ENCODE peak calls at places on chromosomes 1 and 21, in ten cellular contexts. One of them, this sample, is unnamed.

GRCh38 chr21:30962013-30962412 is 76.3 kb downstream of the KRTAP19-8 start:
- DNase-seq in K562: no peak
- DNase-seq in GM12878: no peak
- DNase-seq in GM12892: no peak
- DNase-seq in stomach: no peak
- DNase-seq in esophagus muscularis mucosa: no peak
- DNase-seq in transverse colon: no peak
- DNase-seq in spleen: no peak
- DNase-seq in vagina: no peak
- DNase-seq in upper lobe of left lung: no peak
- DNase-seq in this sample: no peak

GRCh38 chr1:107804746-107805145 is 160.2 kb downstream of the VAV3 start:
- DNase-seq in esophagus muscularis mucosa: no peak
- DNase-seq in K562: no peak
- DNase-seq in GM12878: no peak
- DNase-seq in transverse colon: no peak
- DNase-seq in stomach: no peak
- DNase-seq in vagina: no peak
- DNase-seq in spleen: no peak
- DNase-seq in upper lobe of left lung: no peak
- DNase-seq in GM12892: no peak
- DNase-seq in this sample: no peak

GRCh38 chr1:40841602-40842001 is 20.6 kb downstream of the CITED4 start:
- DNase-seq in vagina: no peak
- DNase-seq in upper lobe of left lung: no peak
- DNase-seq in transverse colon: no peak
- DNase-seq in GM12892: no peak
- DNase-seq in K562: no peak
- DNase-seq in spleen: peak
- DNase-seq in GM12878: no peak
- DNase-seq in esophagus muscularis mucosa: no peak
- DNase-seq in stomach: no peak
- DNase-seq in this sample: no peak

GRCh38 chr1:216095400-216095799 is 327.8 kb downstream of the USH2A start:
- DNase-seq in GM12878: no peak
- DNase-seq in stomach: no peak
- DNase-seq in vagina: no peak
- DNase-seq in spleen: no peak
- DNase-seq in K562: no peak
- DNase-seq in GM12892: no peak
- DNase-seq in transverse colon: no peak
- DNase-seq in upper lobe of left lung: no peak
- DNase-seq in esophagus muscularis mucosa: no peak
- DNase-seq in this sample: no peak

GRCh38 chr1:150288382-150288781 is 5.3 kb upstream of the MRPS21 start:
- DNase-seq in GM12878: no peak
- DNase-seq in esophagus muscularis mucosa: no peak
- DNase-seq in upper lobe of left lung: no peak
- DNase-seq in spleen: no peak
- DNase-seq in GM12892: no peak
- DNase-seq in transverse colon: no peak
- DNase-seq in K562: no peak
- DNase-seq in stomach: no peak
- DNase-seq in vagina: no peak
- DNase-seq in this sample: no peak

GRCh38 chr21:32192291-32192690 is 86.6 kb downstream of the MIS18A start:
- DNase-seq in GM12878: no peak
- DNase-seq in K562: no peak
- DNase-seq in stomach: no peak
- DNase-seq in GM12892: no peak
- DNase-seq in transverse colon: no peak
- DNase-seq in esophagus muscularis mucosa: peak
- DNase-seq in upper lobe of left lung: no peak
- DNase-seq in vagina: peak
- DNase-seq in spleen: no peak
- DNase-seq in this sample: no peak

GRCh38 chr21:29114765-29115164 is 15.7 kb upstream of the MAP3K7CL start:
- DNase-seq in GM12892: no peak
- DNase-seq in spleen: no peak
- DNase-seq in stomach: no peak
- DNase-seq in upper lobe of left lung: no peak
- DNase-seq in esophagus muscularis mucosa: no peak
- DNase-seq in GM12878: no peak
- DNase-seq in vagina: no peak
- DNase-seq in transverse colon: no peak
- DNase-seq in K562: no peak
- DNase-seq in this sample: no peak

GRCh38 chr1:8429549-8430105 is 111.7 kb downstream of the SLC45A1 start:
- DNase-seq in esophagus muscularis mucosa: no peak
- DNase-seq in transverse colon: no peak
- DNase-seq in K562: no peak
- DNase-seq in vagina: no peak
- DNase-seq in GM12892: no peak
- DNase-seq in upper lobe of left lung: no peak
- DNase-seq in stomach: no peak
- DNase-seq in GM12878: no peak
- DNase-seq in spleen: no peak
- DNase-seq in this sample: no peak

GRCh38 chr1:161019767-161020572 is 982 bp downstream of the F11R start:
- DNase-seq in stomach: no peak
- DNase-seq in GM12892: no peak
- DNase-seq in esophagus muscularis mucosa: no peak
- DNase-seq in vagina: no peak
- DNase-seq in spleen: no peak
- DNase-seq in K562: peak
- DNase-seq in transverse colon: no peak
- DNase-seq in upper lobe of left lung: no peak
- DNase-seq in GM12878: no peak
- DNase-seq in this sample: peak

GRCh38 chr1:180609643-180610555 is 21.9 kb upstream of the XPR1 start:
- DNase-seq in spleen: no peak
- DNase-seq in GM12878: no peak
- DNase-seq in transverse colon: no peak
- DNase-seq in vagina: no peak
- DNase-seq in esophagus muscularis mucosa: no peak
- DNase-seq in GM12892: no peak
- DNase-seq in stomach: no peak
- DNase-seq in upper lobe of left lung: peak
- DNase-seq in K562: peak
- DNase-seq in this sample: no peak

GRCh38 chr1:26092422-26092821 is 19.2 kb upstream of the PDIK1L start:
- DNase-seq in upper lobe of left lung: no peak
- DNase-seq in K562: no peak
- DNase-seq in vagina: no peak
- DNase-seq in spleen: no peak
- DNase-seq in GM12892: no peak
- DNase-seq in transverse colon: no peak
- DNase-seq in GM12878: no peak
- DNase-seq in stomach: no peak
- DNase-seq in esophagus muscularis mucosa: no peak
- DNase-seq in this sample: no peak

GRCh38 chr1:198679535-198680173 is 40.8 kb downstream of the PTPRC start:
- DNase-seq in GM12892: no peak
- DNase-seq in GM12878: no peak
- DNase-seq in stomach: no peak
- DNase-seq in spleen: peak
- DNase-seq in esophagus muscularis mucosa: no peak
- DNase-seq in K562: no peak
- DNase-seq in upper lobe of left lung: peak
- DNase-seq in transverse colon: peak
- DNase-seq in vagina: no peak
- DNase-seq in this sample: no peak

GRCh38 chr1:206600527-206600926 is 11.7 kb downstream of the EIF2D start:
- DNase-seq in spleen: no peak
- DNase-seq in transverse colon: no peak
- DNase-seq in GM12878: no peak
- DNase-seq in stomach: no peak
- DNase-seq in GM12892: no peak
- DNase-seq in upper lobe of left lung: no peak
- DNase-seq in K562: no peak
- DNase-seq in vagina: no peak
- DNase-seq in esophagus muscularis mucosa: no peak
- DNase-seq in this sample: no peak

DNA sequence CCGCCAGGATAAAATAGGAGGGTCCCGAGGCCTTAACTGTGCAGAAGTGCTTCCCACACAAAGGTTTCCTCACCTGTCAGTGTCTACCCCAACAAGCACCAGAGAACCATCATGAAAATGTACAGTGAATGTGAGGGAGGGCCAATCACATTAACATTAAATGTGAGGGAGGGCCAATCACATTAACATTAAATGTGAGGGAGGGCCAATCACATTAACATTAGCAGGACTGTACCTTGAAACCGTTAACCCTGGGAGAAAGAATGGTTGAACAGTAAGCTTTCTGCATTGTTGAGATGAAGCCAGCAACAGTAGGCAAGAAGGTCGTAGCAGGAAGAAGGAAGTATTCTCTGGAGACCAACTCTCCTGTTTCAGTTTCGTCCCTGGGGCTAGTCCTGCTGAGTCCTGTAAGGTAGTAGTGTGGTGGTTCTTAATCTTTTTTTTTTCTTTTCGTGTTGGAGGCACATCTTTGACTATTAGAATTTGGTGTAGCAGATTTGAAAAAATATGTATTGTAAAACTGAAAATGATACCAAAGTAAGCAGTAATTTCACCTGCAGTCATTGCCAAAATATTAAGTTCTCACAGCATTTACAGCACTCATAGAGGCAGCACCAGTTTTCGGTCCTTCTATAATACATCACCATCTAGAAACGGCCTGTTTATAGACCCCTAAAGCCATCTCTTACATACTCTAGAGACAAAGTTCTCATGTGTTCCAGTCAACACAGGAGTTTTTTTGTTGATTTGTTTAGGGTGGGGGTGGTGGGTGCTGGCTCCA is 98.6 kb upstream of the PPP2R5A start:
- DNase-seq in K562: no peak
- DNase-seq in stomach: peak
- DNase-seq in GM12892: peak
- DNase-seq in GM12878: peak
- DNase-seq in upper lobe of left lung: no peak
- DNase-seq in vagina: no peak
- DNase-seq in transverse colon: peak
- DNase-seq in esophagus muscularis mucosa: no peak
- DNase-seq in spleen: no peak
- DNase-seq in this sample: no peak
- TF ChIP-seq POLR2A in K562: no peak
- TF ChIP-seq POLR2A in stomach: no peak
- TF ChIP-seq POLR2A in GM12892: no peak
- TF ChIP-seq POLR2A in GM12878: peak
- TF ChIP-seq POLR2A in upper lobe of left lung: no peak
- TF ChIP-seq POLR2A in vagina: no peak
- TF ChIP-seq POLR2A in transverse colon: no peak
- TF ChIP-seq POLR2A in esophagus muscularis mucosa: no peak
- TF ChIP-seq POLR2A in spleen: no peak
- TF ChIP-seq POLR2A in this sample: no peak

DNA sequence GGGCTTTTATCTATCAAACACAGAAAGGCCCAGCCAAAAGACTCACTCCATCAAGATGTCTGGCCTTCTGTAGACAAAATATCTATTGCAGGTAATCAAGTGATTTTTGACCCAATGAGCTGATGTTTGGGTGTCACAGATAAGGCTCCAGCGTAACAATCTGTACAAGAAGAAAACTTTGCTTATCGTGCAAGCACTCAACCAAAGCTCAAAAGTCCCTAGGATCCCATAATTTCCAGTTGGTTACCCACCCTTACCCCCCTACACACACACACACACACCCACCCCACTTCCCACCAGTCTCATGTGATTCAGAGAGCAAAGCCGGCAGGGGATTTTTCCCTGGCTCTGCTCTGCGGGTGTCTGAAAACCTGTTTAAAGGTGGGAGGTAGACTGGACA is 5.8 kb downstream of the ITPKB start:
- DNase-seq in K562: peak
- DNase-seq in stomach: no peak
- DNase-seq in GM12878: no peak
- DNase-seq in esophagus muscularis mucosa: no peak
- DNase-seq in GM12892: no peak
- DNase-seq in vagina: no peak
- DNase-seq in transverse colon: no peak
- DNase-seq in upper lobe of left lung: no peak
- DNase-seq in spleen: no peak
- DNase-seq in this sample: no peak
- TF ChIP-seq POLR2AphosphoS5 in K562: no peak
- TF ChIP-seq POLR2AphosphoS5 in stomach: no peak
- TF ChIP-seq POLR2AphosphoS5 in GM12878: peak
- TF ChIP-seq POLR2AphosphoS5 in esophagus muscularis mucosa: no peak
- TF ChIP-seq POLR2AphosphoS5 in GM12892: no peak
- TF ChIP-seq POLR2AphosphoS5 in vagina: no peak
- TF ChIP-seq POLR2AphosphoS5 in transverse colon: no peak
- TF ChIP-seq POLR2AphosphoS5 in upper lobe of left lung: no peak
- TF ChIP-seq POLR2AphosphoS5 in spleen: no peak
- TF ChIP-seq POLR2AphosphoS5 in this sample: no peak

GRCh38 chr1:28248273-28249012 is 10.9 kb upstream of the SESN2 start:
- DNase-seq in stomach: peak
- DNase-seq in K562: peak
- DNase-seq in GM12878: no peak
- DNase-seq in esophagus muscularis mucosa: peak
- DNase-seq in vagina: no peak
- DNase-seq in spleen: peak
- DNase-seq in transverse colon: peak
- DNase-seq in GM12892: peak
- DNase-seq in upper lobe of left lung: peak
- DNase-seq in this sample: peak
- TF ChIP-seq POLR2A in stomach: no peak
- TF ChIP-seq POLR2A in K562: no peak
- TF ChIP-seq POLR2A in GM12878: peak
- TF ChIP-seq POLR2A in esophagus muscularis mucosa: no peak
- TF ChIP-seq POLR2A in vagina: no peak
- TF ChIP-seq POLR2A in spleen: no peak
- TF ChIP-seq POLR2A in transverse colon: no peak
- TF ChIP-seq POLR2A in GM12892: no peak
- TF ChIP-seq POLR2A in upper lobe of left lung: no peak
- TF ChIP-seq POLR2A in this sample: no peak

GRCh38 chr1:32773764-32774463 is 43.2 kb downstream of the YARS1 start:
- DNase-seq in GM12878: no peak
- DNase-seq in transverse colon: no peak
- DNase-seq in GM12892: no peak
- DNase-seq in stomach: no peak
- DNase-seq in vagina: no peak
- DNase-seq in esophagus muscularis mucosa: no peak
- DNase-seq in K562: no peak
- DNase-seq in upper lobe of left lung: no peak
- DNase-seq in spleen: no peak
- DNase-seq in this sample: no peak
- TF ChIP-seq POLR2AphosphoS5 in GM12878: no peak
- TF ChIP-seq POLR2AphosphoS5 in transverse colon: no peak
- TF ChIP-seq POLR2AphosphoS5 in GM12892: peak
- TF ChIP-seq POLR2AphosphoS5 in stomach: no peak
- TF ChIP-seq POLR2AphosphoS5 in vagina: no peak
- TF ChIP-seq POLR2AphosphoS5 in esophagus muscularis mucosa: no peak
- TF ChIP-seq POLR2AphosphoS5 in K562: peak
- TF ChIP-seq POLR2AphosphoS5 in upper lobe of left lung: no peak
- TF ChIP-seq POLR2AphosphoS5 in spleen: peak
- TF ChIP-seq POLR2AphosphoS5 in this sample: no peak

GRCh38 chr1:33349778-33350610 is 29.1 kb upstream of the A3GALT2 start:
- DNase-seq in esophagus muscularis mucosa: peak
- DNase-seq in spleen: peak
- DNase-seq in transverse colon: peak
- DNase-seq in stomach: peak
- DNase-seq in vagina: peak
- DNase-seq in GM12892: peak
- DNase-seq in GM12878: no peak
- DNase-seq in K562: peak
- DNase-seq in upper lobe of left lung: peak
- DNase-seq in this sample: peak
- TF ChIP-seq POLR2A in esophagus muscularis mucosa: peak
- TF ChIP-seq POLR2A in spleen: no peak
- TF ChIP-seq POLR2A in transverse colon: peak
- TF ChIP-seq POLR2A in stomach: no peak
- TF ChIP-seq POLR2A in vagina: peak
- TF ChIP-seq POLR2A in GM12892: peak
- TF ChIP-seq POLR2A in GM12878: peak
- TF ChIP-seq POLR2A in K562: peak
- TF ChIP-seq POLR2A in upper lobe of left lung: peak
- TF ChIP-seq POLR2A in this sample: peak